ENCODE peak calls at places on chromosome 1, in nine cellular contexts. C is A549; F is HT-29; R is ovary; D is fibroblast of lung; X is M059J; Q is CD8-positive, alpha-beta T cell; V is lower lobe of right lung; G is DMS 273 treated with DMSO at 0.1 percent for 48 hours. A is an unnamed sample.

GRCh38 chr1:67441183-67441582 is 11.0 kb upstream of the SERBP1 start:
- DNase-seq in C (no peak), F (peak), R (peak), D (peak), X (peak), Q (no peak), V (no peak), G (peak), A (peak)

GRCh38 chr1:238606896-238607295 is 716.2 kb upstream of the ZP4 start:
- DNase-seq in C (no peak), F (no peak), R (no peak), D (peak), X (peak), Q (no peak), V (no peak), G (no peak), A (no peak)

GRCh38 chr1:53107570-53108322 is 34.7 kb downstream of the SLC1A7 start:
- DNase-seq in C (peak), F (peak), R (no peak), D (peak), X (peak), Q (no peak), V (no peak), G (no peak), A (no peak)

GRCh38 chr1:207896547-207896946 is 14.4 kb downstream of the CD34 start:
- DNase-seq in C (no peak), F (no peak), R (no peak), D (no peak), X (no peak), Q (no peak), V (no peak), G (no peak), A (no peak)

GRCh38 chr1:43835141-43836021 is 98.2 kb upstream of the ARTN start:
- DNase-seq in C (no peak), F (no peak), R (peak), D (peak), X (peak), Q (no peak), V (no peak), G (peak), A (no peak)

GRCh38 chr1:120133228-120133927 is 42.9 kb downstream of the SEC22B start:
- DNase-seq in C (no peak), F (no peak), R (no peak), D (no peak), X (no peak), Q (no peak), V (no peak), G (no peak), A (no peak)

GRCh38 chr1:101567582-101568189 is 330.9 kb downstream of the S1PR1 start:
- DNase-seq in C (peak), F (peak), R (no peak), D (peak), X (peak), Q (peak), V (peak), G (no peak), A (no peak)

GRCh38 chr1:1290238-1290731 is 10.0 kb downstream of the SCNN1D start:
- DNase-seq in C (no peak), F (peak), R (no peak), D (peak), X (peak), Q (peak), V (peak), G (no peak), A (peak)

GRCh38 chr1:100308777-100309176 is 42.8 kb downstream of the RTCA start:
- DNase-seq in C (no peak), F (no peak), R (no peak), D (peak), X (no peak), Q (no peak), V (no peak), G (no peak), A (no peak)

GRCh38 chr1:177786346-177786745 is 183.5 kb downstream of the SEC16B start:
- DNase-seq in C (no peak), F (no peak), R (no peak), D (no peak), X (no peak), Q (no peak), V (no peak), G (no peak), A (no peak)

GRCh38 chr1:1001631-1002300 is 1.9 kb upstream of the HES4 start:
- DNase-seq in C (peak), F (peak), R (peak), D (peak), X (peak), Q (peak), V (peak), G (no peak), A (peak)

GRCh38 chr1:203152158-203153034 is 23.2 kb downstream of the MYBPH start:
- DNase-seq in C (peak), F (no peak), R (no peak), D (peak), X (peak), Q (no peak), V (no peak), G (no peak), A (no peak)

GRCh38 chr1:211198880-211199279 is 60.3 kb upstream of the RCOR3 start:
- DNase-seq in C (no peak), F (no peak), R (no peak), D (peak), X (peak), Q (no peak), V (no peak), G (no peak), A (no peak)

GRCh38 chr1:198986041-198986440 is 347.2 kb downstream of the PTPRC start:
- DNase-seq in C (no peak), F (no peak), R (no peak), D (no peak), X (peak), Q (no peak), V (no peak), G (no peak), A (no peak)

GRCh38 chr1:62301726-62302390 is 17.4 kb downstream of the KANK4 start:
- DNase-seq in C (no peak), F (no peak), R (no peak), D (no peak), X (no peak), Q (no peak), V (no peak), G (no peak), A (no peak)

GRCh38 chr1:48627467-48627866 is 149.2 kb downstream of the BEND5 start:
- DNase-seq in C (no peak), F (no peak), R (no peak), D (no peak), X (no peak), Q (no peak), V (no peak), G (no peak), A (no peak)

GRCh38 chr1:18109756-18110597 is 2.4 kb downstream of the IGSF21 start:
- DNase-seq in C (peak), F (no peak), R (no peak), D (peak), X (peak), Q (no peak), V (no peak), G (no peak), A (peak)

GRCh38 chr1:65527211-65527610 is 106.7 kb downstream of the LEPR start:
- DNase-seq in C (no peak), F (no peak), R (no peak), D (peak), X (peak), Q (no peak), V (no peak), G (peak), A (no peak)

GRCh38 chr1:108657701-108658100 is 3.2 kb downstream of the HENMT1 start:
- DNase-seq in C (no peak), F (no peak), R (no peak), D (no peak), X (no peak), Q (no peak), V (no peak), G (no peak), A (no peak)

A was measured in pancreas.